ENCODE peak calls at places on chromosomes 12 and 14, in eight cellular contexts. X, Z, J, L, F, N, P and T are unnamed samples.

GRCh38 chr12:116265361-116266128 is 11.9 kb downstream of the MED13L start:
- DNase-seq in X (no peak), Z (no peak), J (no peak), L (no peak), F (no peak), N (no peak), P (no peak), T (no peak)

GRCh38 chr14:36646664-36647416 is 14.8 kb upstream of the PAX9 start:
- DNase-seq in X (no peak), Z (no peak), J (no peak), L (no peak), F (no peak), N (no peak), P (no peak), T (no peak)

GRCh38 chr14:72714094-72714493 is 179.8 kb downstream of the DPF3 start:
- DNase-seq in X (no peak), Z (no peak), J (peak), L (no peak), F (peak), N (no peak), P (peak), T (peak)

GRCh38 chr12:116159175-116159574 is 118.3 kb downstream of the MED13L start:
- DNase-seq in X (peak), Z (peak), J (no peak), L (no peak), F (no peak), N (no peak), P (no peak), T (no peak)

GRCh38 chr14:96501383-96501745 is 818 bp upstream of the PAPOLA start:
- DNase-seq in X (no peak), Z (no peak), J (no peak), L (no peak), F (no peak), N (no peak), P (no peak), T (no peak)

GRCh38 chr12:46217686-46218508 is 50.9 kb downstream of the SLC38A1 start:
- DNase-seq in X (no peak), Z (no peak), J (peak), L (no peak), F (no peak), N (no peak), P (peak), T (peak)

GRCh38 chr12:109944975-109945374 is 44.9 kb downstream of the TCHP start:
- DNase-seq in X (peak), Z (peak), J (no peak), L (no peak), F (no peak), N (no peak), P (no peak), T (no peak)

GRCh38 chr12:3715999-3716398 is 36.9 kb downstream of the CRACR2A start:
- DNase-seq in X (no peak), Z (no peak), J (no peak), L (no peak), F (no peak), N (no peak), P (no peak), T (no peak)

GRCh38 chr14:81416233-81416927 is 16.3 kb upstream of the STON2 start:
- DNase-seq in X (no peak), Z (no peak), J (no peak), L (no peak), F (no peak), N (no peak), P (no peak), T (no peak)

GRCh38 chr12:18853570-18854366 is 115.8 kb downstream of the CAPZA3 start:
- DNase-seq in X (no peak), Z (no peak), J (no peak), L (no peak), F (no peak), N (no peak), P (no peak), T (no peak)

GRCh38 chr12:110307372-110307771 is 26.3 kb downstream of the ATP2A2 start:
- DNase-seq in X (peak), Z (peak), J (no peak), L (no peak), F (no peak), N (no peak), P (no peak), T (no peak)

GRCh38 chr12:989751-990278 is 1.2 kb upstream of the ERC1 start:
- DNase-seq in X (peak), Z (peak), J (no peak), L (peak), F (no peak), N (no peak), P (no peak), T (no peak)

GRCh38 chr12:93323625-93324165 is 54.0 kb upstream of the NUDT4 start:
- DNase-seq in X (peak), Z (peak), J (no peak), L (no peak), F (no peak), N (no peak), P (no peak), T (no peak)

GRCh38 chr14:64035143-64035542 is 182.3 kb downstream of the SYNE2 start:
- DNase-seq in X (peak), Z (peak), J (no peak), L (peak), F (no peak), N (no peak), P (no peak), T (no peak)

GRCh38 chr12:69095765-69096477 is 143.4 kb upstream of the CPSF6 start:
- DNase-seq in X (no peak), Z (peak), J (no peak), L (no peak), F (no peak), N (no peak), P (no peak), T (no peak)

GRCh38 chr12:51592034-51592705 is 1.1 kb downstream of the SCN8A start:
- DNase-seq in X (peak), Z (peak), J (no peak), L (peak), F (no peak), N (no peak), P (no peak), T (no peak)

GRCh38 chr12:113805201-113805600 is 160.9 kb downstream of the RBM19 start:
- DNase-seq in X (no peak), Z (no peak), J (no peak), L (no peak), F (no peak), N (no peak), P (no peak), T (no peak)

GRCh38 chr12:72346331-72346944 is 74.3 kb downstream of the TRHDE start:
- DNase-seq in X (peak), Z (peak), J (no peak), L (no peak), F (no peak), N (no peak), P (no peak), T (peak)

GRCh38 chr12:67651380-67651695 is 2.8 kb downstream of the DYRK2 start:
- DNase-seq in X (peak), Z (peak), J (no peak), L (no peak), F (no peak), N (no peak), P (no peak), T (peak)